ENCODE peak calls at places on chromosomes 5 and 9, in nine cellular contexts. One of them, this sample, is unnamed.

GRCh38 chr9:114299286-114300152 is 23.4 kb upstream of the ORM1 start:
- DNase-seq in CD4-positive, alpha-beta T cell: no peak
- DNase-seq in AG10803: no peak
- DNase-seq in tibial nerve: no peak
- DNase-seq in upper lobe of right lung: peak
- DNase-seq in GM12864: no peak
- DNase-seq in H1: no peak
- DNase-seq in HFF-Myc: no peak
- DNase-seq in fibroblast of lung: no peak
- DNase-seq in this sample: no peak

GRCh38 chr9:89410709-89411111 is 87.2 kb downstream of the SEMA4D start:
- DNase-seq in HFF-Myc: no peak
- DNase-seq in GM12864: peak
- DNase-seq in H1: no peak
- DNase-seq in CD4-positive, alpha-beta T cell: no peak
- DNase-seq in tibial nerve: no peak
- DNase-seq in AG10803: no peak
- DNase-seq in fibroblast of lung: no peak
- DNase-seq in upper lobe of right lung: no peak
- DNase-seq in this sample: peak

GRCh38 chr9:5500441-5501235 is 9.7 kb upstream of the PDCD1LG2 start:
- DNase-seq in GM12864: no peak
- DNase-seq in fibroblast of lung: peak
- DNase-seq in upper lobe of right lung: no peak
- DNase-seq in H1: no peak
- DNase-seq in CD4-positive, alpha-beta T cell: no peak
- DNase-seq in AG10803: peak
- DNase-seq in HFF-Myc: no peak
- DNase-seq in tibial nerve: no peak
- DNase-seq in this sample: no peak

GRCh38 chr9:81264516-81264915 is 424.8 kb downstream of the TLE1 start:
- DNase-seq in H1: no peak
- DNase-seq in HFF-Myc: no peak
- DNase-seq in GM12864: no peak
- DNase-seq in AG10803: no peak
- DNase-seq in fibroblast of lung: peak
- DNase-seq in CD4-positive, alpha-beta T cell: no peak
- DNase-seq in upper lobe of right lung: no peak
- DNase-seq in tibial nerve: no peak
- DNase-seq in this sample: no peak

GRCh38 chr9:99026271-99026955 is 78.5 kb upstream of the TGFBR1 start:
- DNase-seq in GM12864: no peak
- DNase-seq in upper lobe of right lung: no peak
- DNase-seq in CD4-positive, alpha-beta T cell: no peak
- DNase-seq in fibroblast of lung: no peak
- DNase-seq in AG10803: no peak
- DNase-seq in tibial nerve: no peak
- DNase-seq in H1: no peak
- DNase-seq in HFF-Myc: no peak
- DNase-seq in this sample: no peak

GRCh38 chr9:109846781-109847180 is 66.8 kb downstream of the PALM2AKAP2 start:
- DNase-seq in GM12864: no peak
- DNase-seq in CD4-positive, alpha-beta T cell: no peak
- DNase-seq in AG10803: peak
- DNase-seq in upper lobe of right lung: no peak
- DNase-seq in tibial nerve: no peak
- DNase-seq in H1: no peak
- DNase-seq in fibroblast of lung: peak
- DNase-seq in HFF-Myc: no peak
- DNase-seq in this sample: no peak

GRCh38 chr5:113806823-113807222 is 293.3 kb downstream of the YTHDC2 start:
- DNase-seq in CD4-positive, alpha-beta T cell: no peak
- DNase-seq in fibroblast of lung: peak
- DNase-seq in tibial nerve: no peak
- DNase-seq in H1: no peak
- DNase-seq in upper lobe of right lung: no peak
- DNase-seq in HFF-Myc: no peak
- DNase-seq in GM12864: no peak
- DNase-seq in AG10803: peak
- DNase-seq in this sample: no peak

GRCh38 chr9:135526089-135526729 is 5.0 kb downstream of the LCN1 start:
- DNase-seq in fibroblast of lung: no peak
- DNase-seq in CD4-positive, alpha-beta T cell: no peak
- DNase-seq in AG10803: no peak
- DNase-seq in tibial nerve: no peak
- DNase-seq in upper lobe of right lung: peak
- DNase-seq in HFF-Myc: no peak
- DNase-seq in GM12864: no peak
- DNase-seq in H1: no peak
- DNase-seq in this sample: no peak

GRCh38 chr5:149036970-149037369 is 25.9 kb downstream of the SH3TC2 start:
- DNase-seq in H1: no peak
- DNase-seq in AG10803: no peak
- DNase-seq in HFF-Myc: no peak
- DNase-seq in tibial nerve: no peak
- DNase-seq in GM12864: no peak
- DNase-seq in fibroblast of lung: no peak
- DNase-seq in upper lobe of right lung: no peak
- DNase-seq in CD4-positive, alpha-beta T cell: no peak
- DNase-seq in this sample: no peak

DNA sequence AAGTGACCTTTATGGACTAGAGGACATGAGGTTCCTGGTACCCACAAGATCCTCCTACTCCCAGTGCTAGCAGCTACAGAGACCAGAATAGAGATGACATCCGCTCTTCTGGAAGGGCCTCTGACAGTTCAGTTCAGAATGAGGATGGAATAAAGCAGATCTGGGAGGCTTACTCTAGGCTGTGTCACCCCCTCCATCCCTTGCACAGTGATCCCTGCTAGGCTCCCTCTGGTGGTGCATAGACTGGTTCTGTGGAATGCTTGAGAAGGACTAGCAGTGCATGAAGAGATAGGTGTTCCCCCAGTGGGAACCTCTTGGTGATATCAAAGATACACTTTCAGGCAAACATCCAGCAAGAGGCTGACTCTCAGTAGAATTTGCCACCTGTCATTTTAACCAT is 83.0 kb downstream of the NPR3 start:
- DNase-seq in CD4-positive, alpha-beta T cell: no peak
- DNase-seq in H1: no peak
- DNase-seq in HFF-Myc: no peak
- DNase-seq in GM12864: no peak
- DNase-seq in upper lobe of right lung: no peak
- DNase-seq in tibial nerve: no peak
- DNase-seq in AG10803: peak
- DNase-seq in fibroblast of lung: no peak
- DNase-seq in this sample: no peak
- TF ChIP-seq CTCF in CD4-positive, alpha-beta T cell: no peak
- TF ChIP-seq CTCF in H1: peak
- TF ChIP-seq CTCF in HFF-Myc: peak
- TF ChIP-seq CTCF in GM12864: no peak
- TF ChIP-seq CTCF in upper lobe of right lung: no peak
- TF ChIP-seq CTCF in tibial nerve: no peak
- TF ChIP-seq CTCF in AG10803: peak
- TF ChIP-seq CTCF in fibroblast of lung: peak
- TF ChIP-seq CTCF in this sample: no peak

GRCh38 chr5:141664733-141665461 is 13.7 kb upstream of the FCHSD1 start:
- DNase-seq in tibial nerve: peak
- DNase-seq in CD4-positive, alpha-beta T cell: peak
- DNase-seq in AG10803: peak
- DNase-seq in upper lobe of right lung: peak
- DNase-seq in HFF-Myc: peak
- DNase-seq in H1: peak
- DNase-seq in fibroblast of lung: peak
- DNase-seq in GM12864: peak
- DNase-seq in this sample: peak
- TF ChIP-seq CTCF in tibial nerve: peak
- TF ChIP-seq CTCF in CD4-positive, alpha-beta T cell: peak
- TF ChIP-seq CTCF in AG10803: peak
- TF ChIP-seq CTCF in upper lobe of right lung: peak
- TF ChIP-seq CTCF in HFF-Myc: peak
- TF ChIP-seq CTCF in H1: peak
- TF ChIP-seq CTCF in fibroblast of lung: peak
- TF ChIP-seq CTCF in GM12864: peak
- TF ChIP-seq CTCF in this sample: peak

GRCh38 chr5:1134478-1134877 is 22.6 kb upstream of the SLC12A7 start:
- DNase-seq in tibial nerve: no peak
- DNase-seq in GM12864: peak
- DNase-seq in upper lobe of right lung: no peak
- DNase-seq in CD4-positive, alpha-beta T cell: no peak
- DNase-seq in AG10803: no peak
- DNase-seq in fibroblast of lung: no peak
- DNase-seq in HFF-Myc: no peak
- DNase-seq in H1: no peak
- DNase-seq in this sample: peak
- TF ChIP-seq CTCF in tibial nerve: no peak
- TF ChIP-seq CTCF in GM12864: peak
- TF ChIP-seq CTCF in upper lobe of right lung: no peak
- TF ChIP-seq CTCF in CD4-positive, alpha-beta T cell: no peak
- TF ChIP-seq CTCF in AG10803: no peak
- TF ChIP-seq CTCF in fibroblast of lung: no peak
- TF ChIP-seq CTCF in HFF-Myc: no peak
- TF ChIP-seq CTCF in H1: no peak
- TF ChIP-seq CTCF in this sample: peak

GRCh38 chr9:754150-754931 is 87.2 kb upstream of the DMRT1 start:
- DNase-seq in AG10803: no peak
- DNase-seq in fibroblast of lung: no peak
- DNase-seq in HFF-Myc: no peak
- DNase-seq in tibial nerve: no peak
- DNase-seq in H1: no peak
- DNase-seq in upper lobe of right lung: no peak
- DNase-seq in GM12864: no peak
- DNase-seq in CD4-positive, alpha-beta T cell: no peak
- DNase-seq in this sample: no peak
- TF ChIP-seq CTCF in AG10803: no peak
- TF ChIP-seq CTCF in fibroblast of lung: no peak
- TF ChIP-seq CTCF in HFF-Myc: no peak
- TF ChIP-seq CTCF in tibial nerve: no peak
- TF ChIP-seq CTCF in H1: no peak
- TF ChIP-seq CTCF in upper lobe of right lung: no peak
- TF ChIP-seq CTCF in GM12864: no peak
- TF ChIP-seq CTCF in CD4-positive, alpha-beta T cell: no peak
- TF ChIP-seq CTCF in this sample: no peak

DNA sequence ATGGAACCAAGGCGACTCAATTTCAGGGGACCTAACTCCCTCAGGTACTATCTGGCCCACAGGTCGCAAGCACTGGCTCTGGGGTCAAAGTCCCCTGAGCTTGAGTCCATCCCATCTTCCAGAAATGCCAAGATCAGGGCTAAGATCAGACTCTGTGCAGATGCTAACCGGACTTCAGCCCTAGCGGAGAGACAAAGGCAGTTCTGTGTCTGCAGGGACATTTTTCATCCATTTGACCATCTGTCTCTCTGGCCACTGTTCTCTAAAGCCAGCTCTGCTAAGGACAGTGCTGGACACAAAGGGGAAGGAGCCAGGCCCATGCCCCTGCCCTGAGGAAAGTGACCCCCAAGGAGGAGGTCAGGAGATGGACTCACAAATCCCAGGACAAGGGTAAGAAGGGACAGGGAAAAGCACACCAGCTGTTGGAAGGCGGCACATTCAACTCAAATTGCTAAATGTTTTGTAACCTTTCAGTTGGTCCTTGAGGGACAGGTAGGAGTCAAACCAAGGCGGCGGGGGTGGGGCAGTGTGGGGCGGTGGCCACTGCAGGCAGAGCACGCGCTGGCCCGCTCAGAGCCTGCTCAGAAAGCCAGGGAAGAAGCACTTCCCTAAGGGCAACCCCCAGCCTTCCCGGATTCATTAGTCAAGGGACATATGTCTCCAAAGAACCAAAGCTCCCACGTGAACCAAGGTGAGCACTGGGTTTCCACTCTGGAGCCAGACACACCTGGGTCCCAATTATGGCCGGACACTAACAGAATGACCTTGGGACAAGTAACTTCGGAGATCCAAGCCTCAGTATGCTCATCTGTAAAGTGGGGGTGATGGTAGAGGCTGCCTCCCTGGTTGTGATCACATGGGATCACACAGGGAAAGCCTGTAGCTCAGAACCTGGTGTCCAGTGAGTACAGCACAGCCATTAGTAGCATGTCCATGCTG is 42.8 kb downstream of the STK10 start:
- DNase-seq in upper lobe of right lung: no peak
- DNase-seq in tibial nerve: no peak
- DNase-seq in GM12864: no peak
- DNase-seq in CD4-positive, alpha-beta T cell: no peak
- DNase-seq in fibroblast of lung: no peak
- DNase-seq in H1: no peak
- DNase-seq in HFF-Myc: no peak
- DNase-seq in AG10803: no peak
- DNase-seq in this sample: no peak
- TF ChIP-seq CTCF in upper lobe of right lung: no peak
- TF ChIP-seq CTCF in tibial nerve: peak
- TF ChIP-seq CTCF in GM12864: no peak
- TF ChIP-seq CTCF in CD4-positive, alpha-beta T cell: no peak
- TF ChIP-seq CTCF in fibroblast of lung: no peak
- TF ChIP-seq CTCF in H1: no peak
- TF ChIP-seq CTCF in HFF-Myc: no peak
- TF ChIP-seq CTCF in AG10803: no peak
- TF ChIP-seq CTCF in this sample: no peak

GRCh38 chr5:14830210-14831005 is 41.2 kb downstream of the ANKH start:
- DNase-seq in upper lobe of right lung: no peak
- DNase-seq in tibial nerve: no peak
- DNase-seq in CD4-positive, alpha-beta T cell: no peak
- DNase-seq in fibroblast of lung: no peak
- DNase-seq in GM12864: no peak
- DNase-seq in H1: no peak
- DNase-seq in HFF-Myc: no peak
- DNase-seq in AG10803: no peak
- DNase-seq in this sample: no peak
- TF ChIP-seq CTCF in upper lobe of right lung: no peak
- TF ChIP-seq CTCF in tibial nerve: no peak
- TF ChIP-seq CTCF in CD4-positive, alpha-beta T cell: no peak
- TF ChIP-seq CTCF in fibroblast of lung: no peak
- TF ChIP-seq CTCF in GM12864: no peak
- TF ChIP-seq CTCF in H1: no peak
- TF ChIP-seq CTCF in HFF-Myc: no peak
- TF ChIP-seq CTCF in AG10803: no peak
- TF ChIP-seq CTCF in this sample: no peak

This sample was measured in GM06990.